ENCODE peak calls at places on chromosome 11, in five cellular contexts. F, O, J, G and P are unnamed samples.

GRCh38 chr11:63837719-63838118 is 1.2 kb upstream of the MARK2 start:
- DNase-seq in F (peak), O (no peak), J (peak), G (no peak), P (no peak)

GRCh38 chr11:10044618-10045017 is 249.4 kb downstream of the SBF2 start:
- DNase-seq in F (no peak), O (no peak), J (no peak), G (no peak), P (no peak)

GRCh38 chr11:118194835-118195627 is 18.6 kb upstream of the SCN2B start:
- DNase-seq in F (no peak), O (no peak), J (peak), G (peak), P (no peak)

GRCh38 chr11:14249121-14249963 is 109.6 kb downstream of the RRAS2 start:
- DNase-seq in F (peak), O (peak), J (peak), G (peak), P (peak)

GRCh38 chr11:75223954-75224643 is 16.5 kb upstream of the TPBGL start:
- DNase-seq in F (no peak), O (no peak), J (no peak), G (no peak), P (no peak)

GRCh38 chr11:129013737-129014475 is 71.2 kb upstream of the TP53AIP1 start:
- DNase-seq in F (no peak), O (no peak), J (peak), G (no peak), P (no peak)

GRCh38 chr11:111833524-111833923 is 37.9 kb downstream of the ALG9 start:
- DNase-seq in F (no peak), O (no peak), J (no peak), G (no peak), P (no peak)

GRCh38 chr11:69499216-69499945 is 17.9 kb downstream of the LINC01488 start:
- DNase-seq in F (no peak), O (no peak), J (no peak), G (no peak), P (no peak)

GRCh38 chr11:73779084-73779902 is 8.4 kb upstream of the MRPL48 start:
- DNase-seq in F (peak), O (peak), J (peak), G (peak), P (peak)

GRCh38 chr11:93532285-93532789 is 10.9 kb downstream of the SMCO4 start:
- DNase-seq in F (no peak), O (no peak), J (no peak), G (no peak), P (no peak)

GRCh38 chr11:28849053-28849452 is 740.9 kb downstream of the METTL15 start:
- DNase-seq in F (no peak), O (no peak), J (no peak), G (no peak), P (no peak)

GRCh38 chr11:9210922-9211320 is 54.2 kb downstream of the DENND5A start:
- DNase-seq in F (no peak), O (no peak), J (no peak), G (peak), P (no peak)

GRCh38 chr11:128604723-128605122 is 17.4 kb upstream of the ETS1 start:
- DNase-seq in F (no peak), O (no peak), J (no peak), G (no peak), P (no peak)

GRCh38 chr11:45178890-45179663 is 32.6 kb downstream of the PRDM11 start:
- DNase-seq in F (no peak), O (no peak), J (no peak), G (no peak), P (peak)

GRCh38 chr11:70078796-70079616 is 889 bp downstream of the ANO1 start:
- DNase-seq in F (no peak), O (no peak), J (no peak), G (no peak), P (no peak)

GRCh38 chr11:61507962-61508824 is at the start of gene LRRC10B:
- DNase-seq in F (peak), O (no peak), J (peak), G (no peak), P (no peak)

GRCh38 chr11:44309483-44310197 is at the start of gene ALX4:
- DNase-seq in F (no peak), O (no peak), J (no peak), G (peak), P (peak)

GRCh38 chr11:111571829-111572501 is 30.3 kb upstream of the SIK2 start:
- DNase-seq in F (no peak), O (no peak), J (no peak), G (no peak), P (no peak)

GRCh38 chr11:120249279-120250022 is 9.5 kb downstream of the POU2F3 start:
- DNase-seq in F (no peak), O (no peak), J (no peak), G (no peak), P (no peak)